ENCODE peak calls at places on chromosomes 6 and 20, in six cellular contexts. F, G, A, X, T and R are unnamed samples.

GRCh38 chr6:31631209-31631608 is 10.7 kb downstream of the PRRC2A start:
- DNase-seq in F (no peak), G (no peak), A (no peak), X (no peak), T (no peak), R (no peak)

GRCh38 chr20:674936-675452 is 608 bp downstream of the SCRT2 start:
- DNase-seq in F (no peak), G (no peak), A (no peak), X (no peak), T (no peak), R (no peak)

GRCh38 chr20:16063876-16064275 is 509.4 kb downstream of the KIF16B start:
- DNase-seq in F (no peak), G (no peak), A (peak), X (no peak), T (peak), R (no peak)

GRCh38 chr20:4217349-4217761 is 202.0 kb upstream of the RNF24 start:
- DNase-seq in F (no peak), G (no peak), A (peak), X (no peak), T (no peak), R (no peak)

GRCh38 chr6:81944661-81945060 is 192.2 kb upstream of the TENT5A start:
- DNase-seq in F (no peak), G (no peak), A (no peak), X (no peak), T (no peak), R (no peak)

GRCh38 chr20:59007758-59008511 is 881 bp upstream of the CTSZ start:
- DNase-seq in F (no peak), G (no peak), A (no peak), X (peak), T (no peak), R (no peak)

GRCh38 chr6:1545654-1546053 is 64.1 kb upstream of the FOXC1 start:
- DNase-seq in F (no peak), G (no peak), A (no peak), X (no peak), T (no peak), R (no peak)

GRCh38 chr20:1001116-1001515 is 995 bp downstream of the RSPO4 start:
- DNase-seq in F (no peak), G (no peak), A (no peak), X (no peak), T (no peak), R (no peak)

GRCh38 chr6:40763001-40763400 is 175.8 kb upstream of the LRFN2 start:
- DNase-seq in F (no peak), G (no peak), A (no peak), X (peak), T (no peak), R (no peak)

GRCh38 chr6:148559848-148560433 is 186.9 kb upstream of the UST start:
- DNase-seq in F (peak), G (peak), A (peak), X (peak), T (no peak), R (peak)

GRCh38 chr6:133326584-133326983 is 85.4 kb downstream of the EYA4 start:
- DNase-seq in F (no peak), G (no peak), A (no peak), X (no peak), T (no peak), R (no peak)

GRCh38 chr6:3231213-3232016 is 4.0 kb upstream of the TUBB2B start:
- DNase-seq in F (no peak), G (no peak), A (peak), X (peak), T (peak), R (no peak)

GRCh38 chr6:111597687-111598086 is 8.0 kb downstream of the TRAF3IP2 start:
- DNase-seq in F (no peak), G (no peak), A (no peak), X (peak), T (no peak), R (no peak)